ENCODE peak calls at places on chromosomes 11 and 22, in four cellular contexts. One of them, this sample, is unnamed.

GRCh38 chr11:13090228-13090708 is 81.2 kb downstream of the RASSF10 start:
- DNase-seq in CD4-positive, alpha-beta T cell: no peak
- DNase-seq in CD8-positive, alpha-beta T cell: no peak
- DNase-seq in mesendoderm: no peak
- DNase-seq in this sample: no peak

GRCh38 chr11:60705895-60706294 is 6.5 kb downstream of the MS4A8 start:
- DNase-seq in CD4-positive, alpha-beta T cell: no peak
- DNase-seq in mesendoderm: no peak
- DNase-seq in CD8-positive, alpha-beta T cell: no peak
- DNase-seq in this sample: no peak

GRCh38 chr22:38844661-38845367 is 986 bp upstream of the NPTXR start:
- DNase-seq in CD8-positive, alpha-beta T cell: no peak
- DNase-seq in CD4-positive, alpha-beta T cell: no peak
- DNase-seq in mesendoderm: no peak
- DNase-seq in this sample: no peak

GRCh38 chr22:23243006-23243573 is 62.8 kb downstream of the BCR start:
- DNase-seq in mesendoderm: peak; percentile 95
- DNase-seq in CD4-positive, alpha-beta T cell: peak; percentile 45
- DNase-seq in CD8-positive, alpha-beta T cell: peak; percentile 76
- DNase-seq in this sample: peak; percentile 88

GRCh38 chr22:22558972-22559603 is at the start of gene PRAME:
- DNase-seq in mesendoderm: peak; percentile 81
- DNase-seq in CD8-positive, alpha-beta T cell: peak; percentile 67
- DNase-seq in CD4-positive, alpha-beta T cell: peak; percentile 39
- DNase-seq in this sample: peak; percentile 86

GRCh38 chr11:113518716-113519495 is 43.7 kb upstream of the DRD2 start:
- DNase-seq in CD8-positive, alpha-beta T cell: no peak
- DNase-seq in mesendoderm: no peak
- DNase-seq in CD4-positive, alpha-beta T cell: no peak
- DNase-seq in this sample: no peak

GRCh38 chr11:61488651-61489291 is 19.8 kb upstream of the LRRC10B start:
- DNase-seq in mesendoderm: peak; percentile 71
- DNase-seq in CD4-positive, alpha-beta T cell: no peak
- DNase-seq in CD8-positive, alpha-beta T cell: no peak
- DNase-seq in this sample: peak; percentile 82

GRCh38 chr22:46561435-46561905 is 24.1 kb upstream of the CELSR1 start:
- DNase-seq in mesendoderm: peak; percentile 85
- DNase-seq in CD4-positive, alpha-beta T cell: no peak
- DNase-seq in CD8-positive, alpha-beta T cell: no peak
- DNase-seq in this sample: peak; percentile 82

GRCh38 chr11:66410191-66410590 is 10.6 kb upstream of the NPAS4 start:
- DNase-seq in CD4-positive, alpha-beta T cell: no peak
- DNase-seq in CD8-positive, alpha-beta T cell: no peak
- DNase-seq in mesendoderm: no peak
- DNase-seq in this sample: no peak

GRCh38 chr11:79431535-79431934 is 9.3 kb downstream of the TENM4 start:
- DNase-seq in mesendoderm: no peak
- DNase-seq in CD4-positive, alpha-beta T cell: no peak
- DNase-seq in CD8-positive, alpha-beta T cell: no peak
- DNase-seq in this sample: no peak

GRCh38 chr11:22734628-22735345 is 68.4 kb downstream of the GAS2 start:
- DNase-seq in CD4-positive, alpha-beta T cell: no peak
- DNase-seq in mesendoderm: no peak
- DNase-seq in CD8-positive, alpha-beta T cell: no peak
- DNase-seq in this sample: no peak

GRCh38 chr11:124536520-124536919 is 6.9 kb downstream of the OR8B12 start:
- DNase-seq in CD8-positive, alpha-beta T cell: no peak
- DNase-seq in mesendoderm: peak; percentile 98
- DNase-seq in CD4-positive, alpha-beta T cell: no peak
- DNase-seq in this sample: peak; percentile 93

GRCh38 chr11:82356316-82356715 is 377.3 kb downstream of the FAM181B start:
- DNase-seq in CD4-positive, alpha-beta T cell: no peak
- DNase-seq in mesendoderm: peak; percentile 8
- DNase-seq in CD8-positive, alpha-beta T cell: no peak
- DNase-seq in this sample: no peak

DNA sequence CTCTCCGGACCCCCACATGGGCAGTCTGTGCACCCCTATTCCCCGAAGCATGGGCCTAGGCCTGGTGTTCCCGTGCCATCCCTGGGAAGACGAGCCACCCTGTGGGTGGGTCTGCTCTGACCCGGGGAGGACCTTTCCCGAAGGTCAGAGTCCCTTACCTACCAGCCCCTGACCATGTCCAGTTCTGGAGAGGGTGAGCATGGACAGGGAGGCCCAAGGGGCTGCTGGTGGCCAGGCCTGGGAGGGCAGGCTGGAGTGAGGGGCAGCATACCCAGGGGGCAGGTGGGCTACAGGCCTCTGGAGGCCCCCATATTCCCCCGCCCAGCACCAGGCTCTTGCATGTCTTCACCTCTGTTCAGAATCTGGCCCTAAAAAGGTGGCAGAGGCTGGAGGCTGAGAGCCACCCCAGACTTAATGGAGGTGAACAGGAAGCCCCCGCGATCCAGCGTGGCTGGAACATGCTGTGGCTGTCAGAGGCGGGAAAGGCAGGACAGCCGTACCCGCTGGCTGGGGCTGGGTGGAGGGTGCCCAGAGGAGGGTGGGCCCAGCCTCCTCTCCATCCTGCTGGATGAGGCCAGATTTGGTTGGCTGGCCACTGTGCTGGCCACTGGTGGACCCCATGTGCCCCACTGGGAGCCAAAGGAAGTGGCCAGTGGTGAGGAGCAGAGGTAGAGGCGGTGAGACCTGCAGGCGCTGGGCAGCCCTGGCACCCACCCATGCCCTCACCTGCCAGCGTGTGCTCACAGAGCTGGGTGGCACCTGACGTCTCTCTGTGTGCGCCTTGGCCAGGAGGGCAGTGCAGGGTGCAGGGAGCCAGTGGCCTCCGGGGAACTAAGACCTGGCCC is 11.2 kb upstream of the SYT8 start:
- DNase-seq in CD8-positive, alpha-beta T cell: no peak
- DNase-seq in CD4-positive, alpha-beta T cell: no peak
- DNase-seq in mesendoderm: no peak
- DNase-seq in this sample: no peak
- H3K27ac ChIP-seq in CD8-positive, alpha-beta T cell: no peak overlapping the region
- H3K27ac ChIP-seq in CD4-positive, alpha-beta T cell: no peak overlapping the region
- H3K27ac ChIP-seq in mesendoderm: no peak overlapping the region
- H3K27ac ChIP-seq in this sample: no peak overlapping the region

GRCh38 chr11:74141908-74142307 is 28.9 kb downstream of the C2CD3 start:
- DNase-seq in mesendoderm: no peak
- DNase-seq in CD4-positive, alpha-beta T cell: no peak
- DNase-seq in CD8-positive, alpha-beta T cell: no peak
- DNase-seq in this sample: no peak
- H3K27ac ChIP-seq in mesendoderm: no peak overlapping the region
- H3K27ac ChIP-seq in CD4-positive, alpha-beta T cell: no peak overlapping the region
- H3K27ac ChIP-seq in CD8-positive, alpha-beta T cell: no peak overlapping the region
- H3K27ac ChIP-seq in this sample: no peak overlapping the region

GRCh38 chr22:43830931-43831560 is 18.9 kb upstream of the EFCAB6 start:
- DNase-seq in CD4-positive, alpha-beta T cell: no peak
- DNase-seq in CD8-positive, alpha-beta T cell: no peak
- DNase-seq in mesendoderm: no peak
- DNase-seq in this sample: no peak

GRCh38 chr22:43829448-43829821 is 17.3 kb upstream of the EFCAB6 start:
- DNase-seq in mesendoderm: no peak
- DNase-seq in CD8-positive, alpha-beta T cell: no peak
- DNase-seq in CD4-positive, alpha-beta T cell: no peak
- DNase-seq in this sample: no peak

GRCh38 chr22:43828711-43829447 is 16.8 kb upstream of the EFCAB6 start:
- DNase-seq in CD4-positive, alpha-beta T cell: no peak
- DNase-seq in CD8-positive, alpha-beta T cell: no peak
- DNase-seq in mesendoderm: peak; percentile 40
- DNase-seq in this sample: peak; percentile 64

GRCh38 chr22:43831561-43832392 is 19.7 kb upstream of the EFCAB6 start:
- DNase-seq in mesendoderm: no peak
- DNase-seq in CD8-positive, alpha-beta T cell: no peak
- DNase-seq in CD4-positive, alpha-beta T cell: no peak
- DNase-seq in this sample: no peak

GRCh38 chr22:43829904-43830851 is 18.1 kb upstream of the EFCAB6 start:
- DNase-seq in mesendoderm: no peak
- DNase-seq in CD8-positive, alpha-beta T cell: no peak
- DNase-seq in CD4-positive, alpha-beta T cell: no peak
- DNase-seq in this sample: no peak
- H3K27ac ChIP-seq in mesendoderm: no peak overlapping the region
- H3K27ac ChIP-seq in CD8-positive, alpha-beta T cell: no peak overlapping the region
- H3K27ac ChIP-seq in CD4-positive, alpha-beta T cell: no peak overlapping the region
- H3K27ac ChIP-seq in this sample: no peak overlapping the region

DNA sequence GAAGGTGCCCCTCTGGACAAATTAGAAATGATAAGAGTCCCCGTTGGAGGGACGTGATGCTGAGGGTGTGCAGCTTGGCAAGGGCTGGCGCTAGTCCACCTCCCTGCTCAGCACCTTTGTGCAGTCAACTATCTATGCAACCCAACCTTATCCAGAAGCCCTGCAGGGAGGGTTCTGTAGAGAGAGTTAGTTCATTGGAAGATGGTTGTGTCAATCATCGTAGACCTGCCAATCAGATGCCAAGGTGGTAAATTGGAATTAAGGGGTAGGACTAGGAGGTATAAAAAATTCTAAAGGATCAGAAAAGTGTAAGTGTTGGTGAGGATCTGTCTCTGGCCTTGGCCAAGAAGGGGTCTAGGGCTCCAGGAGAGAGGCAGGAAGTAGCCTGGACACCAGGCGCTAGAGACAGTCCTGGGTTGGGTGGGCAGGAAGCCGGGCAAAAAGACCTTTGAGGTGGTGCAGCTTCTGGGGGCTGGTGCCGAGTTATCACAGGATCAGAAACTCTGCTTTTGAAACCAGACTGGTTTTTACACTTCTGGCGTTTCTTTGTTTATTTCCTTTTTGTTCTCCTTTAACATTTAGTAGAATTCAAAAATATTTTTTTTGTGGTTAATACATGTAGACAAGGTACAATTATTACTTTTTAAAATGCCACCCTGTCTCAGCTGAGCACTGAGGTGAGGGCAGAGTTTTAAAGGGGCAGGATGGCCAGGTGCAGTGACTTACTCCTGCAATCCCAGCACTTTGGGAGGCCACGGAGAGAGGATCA is 1.6 kb downstream of the C1QTNF6 start:
- DNase-seq in CD4-positive, alpha-beta T cell: no peak
- DNase-seq in mesendoderm: peak; percentile 92
- DNase-seq in CD8-positive, alpha-beta T cell: peak; percentile 81
- DNase-seq in this sample: peak; percentile 66
- H3K27ac ChIP-seq in CD4-positive, alpha-beta T cell: no peak overlapping the region
- H3K27ac ChIP-seq in mesendoderm: no peak overlapping the region
- H3K27ac ChIP-seq in CD8-positive, alpha-beta T cell: peak overlapping the region; percentile 38
- H3K27ac ChIP-seq in this sample: no peak overlapping the region

GRCh38 chr22:48589901-48590300 is 1237.8 kb downstream of the BRD1 start:
- DNase-seq in CD4-positive, alpha-beta T cell: no peak
- DNase-seq in mesendoderm: no peak
- DNase-seq in CD8-positive, alpha-beta T cell: no peak
- DNase-seq in this sample: no peak
- H3K27ac ChIP-seq in CD4-positive, alpha-beta T cell: no peak overlapping the region
- H3K27ac ChIP-seq in mesendoderm: no peak overlapping the region
- H3K27ac ChIP-seq in CD8-positive, alpha-beta T cell: no peak overlapping the region
- H3K27ac ChIP-seq in this sample: no peak overlapping the region

GRCh38 chr11:33135768-33136443 is 25.4 kb downstream of the CSTF3 start:
- DNase-seq in CD8-positive, alpha-beta T cell: no peak
- DNase-seq in mesendoderm: no peak
- DNase-seq in CD4-positive, alpha-beta T cell: no peak
- DNase-seq in this sample: no peak
- H3K27ac ChIP-seq in CD8-positive, alpha-beta T cell: no peak overlapping the region
- H3K27ac ChIP-seq in mesendoderm: no peak overlapping the region
- H3K27ac ChIP-seq in CD4-positive, alpha-beta T cell: no peak overlapping the region
- H3K27ac ChIP-seq in this sample: no peak overlapping the region

GRCh38 chr11:65274734-65275682 is 13.2 kb downstream of the POLA2 start:
- DNase-seq in CD8-positive, alpha-beta T cell: no peak
- DNase-seq in mesendoderm: peak; percentile 70
- DNase-seq in CD4-positive, alpha-beta T cell: no peak
- DNase-seq in this sample: peak; percentile 67
- H3K27ac ChIP-seq in CD8-positive, alpha-beta T cell: no peak overlapping the region
- H3K27ac ChIP-seq in mesendoderm: no peak overlapping the region
- H3K27ac ChIP-seq in CD4-positive, alpha-beta T cell: no peak overlapping the region
- H3K27ac ChIP-seq in this sample: no peak overlapping the region

GRCh38 chr11:2532704-2533641 is 88.2 kb downstream of the KCNQ1 start:
- DNase-seq in mesendoderm: peak; percentile 97
- DNase-seq in CD4-positive, alpha-beta T cell: peak; percentile 90
- DNase-seq in CD8-positive, alpha-beta T cell: peak; percentile 96
- DNase-seq in this sample: peak; percentile 97
- H3K27ac ChIP-seq in mesendoderm: peak overlapping the region; percentile 4
- H3K27ac ChIP-seq in CD4-positive, alpha-beta T cell: no peak overlapping the region
- H3K27ac ChIP-seq in CD8-positive, alpha-beta T cell: no peak overlapping the region
- H3K27ac ChIP-seq in this sample: peak overlapping the region; percentile 2

DNA sequence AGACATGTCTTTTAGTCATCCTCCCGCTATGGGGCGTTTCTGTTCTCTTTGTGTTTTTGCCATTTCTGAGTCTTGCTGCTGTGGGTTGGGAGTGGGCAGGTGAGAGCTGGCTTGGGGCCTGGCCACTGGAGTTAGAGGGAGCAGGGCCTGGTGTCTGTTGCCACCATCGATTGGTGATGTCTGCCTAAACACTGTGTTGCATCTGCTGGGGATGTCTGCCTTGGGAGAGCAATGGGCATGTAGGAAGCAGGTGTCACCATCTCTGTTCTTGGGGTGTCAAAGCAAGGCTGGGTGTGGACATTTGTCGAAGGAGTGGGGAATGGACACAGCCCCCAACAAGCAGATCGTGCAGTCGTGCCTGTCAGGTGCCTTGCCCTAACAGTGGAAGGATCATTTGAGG is 56.8 kb downstream of the LRP5 start:
- DNase-seq in mesendoderm: no peak
- DNase-seq in CD4-positive, alpha-beta T cell: no peak
- DNase-seq in CD8-positive, alpha-beta T cell: no peak
- DNase-seq in this sample: no peak
- H3K27ac ChIP-seq in mesendoderm: no peak overlapping the region
- H3K27ac ChIP-seq in CD4-positive, alpha-beta T cell: no peak overlapping the region
- H3K27ac ChIP-seq in CD8-positive, alpha-beta T cell: no peak overlapping the region
- H3K27ac ChIP-seq in this sample: no peak overlapping the region

This sample was measured in H9.